ENCODE peak calls at places on chromosomes 5 and 9, in six cellular contexts. F is midbrain, E is left cardiac atrium, M is amygdala, L is Calu3, I is NCI-H1105 treated with DMSO at 0.1 percent for 48 hours. G is an unnamed sample.

GRCh38 chr5:127351418-127351817 is 60.8 kb downstream of the MEGF10 start:
- DNase-seq in M (no peak), E (no peak), F (no peak), I (no peak), L (no peak), G (no peak)

GRCh38 chr9:108473209-108474112 is 382.3 kb downstream of the ACTL7B start:
- DNase-seq in E (peak), I (peak), M (no peak), F (no peak), L (no peak), G (no peak)

GRCh38 chr5:33641722-33642505 is 201.1 kb downstream of the TARS1 start:
- DNase-seq in F (no peak), M (no peak), L (no peak), I (no peak), E (no peak), G (no peak)

GRCh38 chr9:34385561-34386230 is 9.0 kb upstream of the MYORG start:
- DNase-seq in F (no peak), L (no peak), M (no peak), E (no peak), I (no peak), G (no peak)

GRCh38 chr5:137061382-137061781 is 437.7 kb downstream of the SPOCK1 start:
- DNase-seq in M (no peak), L (no peak), E (no peak), I (no peak), F (no peak), G (no peak)

GRCh38 chr9:77883846-77884771 is 147.5 kb downstream of the GNAQ start:
- DNase-seq in L (no peak), I (no peak), F (no peak), E (no peak), M (no peak), G (no peak)

GRCh38 chr5:66520854-66521253 is 75.3 kb upstream of the MAST4 start:
- DNase-seq in L (no peak), F (no peak), E (no peak), I (no peak), M (no peak), G (no peak)

GRCh38 chr9:136261686-136262430 is 16.2 kb upstream of the QSOX2 start:
- DNase-seq in M (no peak), L (no peak), E (no peak), F (no peak), I (no peak), G (no peak)

GRCh38 chr5:77663081-77663863 is 24.8 kb upstream of the OTP start:
- DNase-seq in I (peak), L (no peak), E (no peak), F (no peak), M (no peak), G (peak)

GRCh38 chr9:96441798-96442445 is 8.0 kb upstream of the HABP4 start:
- DNase-seq in M (no peak), I (peak), E (no peak), F (no peak), L (peak), G (no peak)

GRCh38 chr9:93020785-93021670 is 37.5 kb upstream of the SUSD3 start:
- DNase-seq in I (no peak), M (no peak), F (no peak), E (no peak), L (no peak), G (no peak)

GRCh38 chr5:57538341-57538955 is 55.8 kb upstream of the ACTBL2 start:
- DNase-seq in I (no peak), L (no peak), M (no peak), E (no peak), F (peak), G (no peak)

GRCh38 chr9:81002920-81003319 is 686.4 kb downstream of the TLE1 start:
- DNase-seq in L (no peak), F (no peak), I (no peak), E (no peak), M (no peak), G (no peak)

GRCh38 chr9:136658849-136659535 is 3.7 kb upstream of the EGFL7 start:
- DNase-seq in F (no peak), L (no peak), M (no peak), I (no peak), E (no peak), G (peak)

GRCh38 chr9:126696091-126696763 is 82.5 kb downstream of the LMX1B start:
- DNase-seq in L (no peak), M (no peak), I (no peak), E (no peak), F (no peak), G (no peak)

GRCh38 chr9:89425921-89426388 is 72.0 kb downstream of the SEMA4D start:
- DNase-seq in F (peak), E (no peak), L (no peak), I (no peak), M (no peak), G (no peak)

GRCh38 chr5:172953776-172954189 is 5.4 kb upstream of the RPL26L1 start:
- DNase-seq in L (no peak), F (no peak), I (no peak), E (no peak), M (no peak), G (no peak)

GRCh38 chr5:10548418-10549122 is 15.3 kb upstream of the ANKRD33B start:
- DNase-seq in I (no peak), F (no peak), L (no peak), M (no peak), E (no peak), G (no peak)

GRCh38 chr9:74570879-74571512 is 73.9 kb downstream of the RORB start:
- DNase-seq in M (no peak), F (peak), I (peak), E (no peak), L (peak), G (no peak)

GRCh38 chr5:54894957-54895815 is 90.2 kb downstream of the ESM1 start:
- DNase-seq in F (no peak), I (no peak), E (no peak), M (no peak), L (no peak), G (no peak)

GRCh38 chr9:70043689-70044449 is at the start of gene MAMDC2:
- DNase-seq in M (no peak), E (peak), F (peak), L (peak), I (no peak), G (peak)

GRCh38 chr9:80492221-80492620 is 920.5 kb downstream of the TLE4 start:
- DNase-seq in E (peak), L (peak), I (peak), F (no peak), M (no peak), G (peak)

GRCh38 chr9:132572921-132573320 is 9.5 kb upstream of the BARHL1 start:
- DNase-seq in M (no peak), I (no peak), E (no peak), F (no peak), L (peak), G (no peak)

GRCh38 chr5:10543585-10544040 is 20.3 kb upstream of the ANKRD33B start:
- DNase-seq in F (no peak), L (no peak), M (no peak), E (no peak), I (no peak), G (no peak)

GRCh38 chr5:54573783-54574485 is 56.4 kb downstream of the SNX18 start:
- DNase-seq in I (no peak), L (no peak), M (no peak), F (no peak), E (no peak), G (no peak)

GRCh38 chr5:78364005-78364404 is 3.6 kb downstream of the SCAMP1 start:
- DNase-seq in M (no peak), L (no peak), I (no peak), F (no peak), E (no peak), G (no peak)

GRCh38 chr5:132103969-132104391 is 30.4 kb downstream of the CSF2 start:
- DNase-seq in I (no peak), M (no peak), F (no peak), L (no peak), E (no peak), G (no peak)

GRCh38 chr9:87581513-87581912 is 83.8 kb downstream of the DAPK1 start:
- DNase-seq in I (no peak), E (no peak), M (no peak), F (no peak), L (no peak), G (no peak)

GRCh38 chr5:43694027-43694426 is 91.0 kb downstream of the NNT start:
- DNase-seq in F (no peak), M (no peak), E (no peak), L (no peak), I (no peak), G (no peak)

GRCh38 chr5:149775785-149776184 is 45.7 kb downstream of the PPARGC1B start:
- DNase-seq in L (peak), I (no peak), M (no peak), F (no peak), E (no peak), G (no peak)

GRCh38 chr5:113965225-113965624 is 396.6 kb upstream of the KCNN2 start:
- DNase-seq in L (no peak), F (no peak), M (no peak), E (no peak), I (no peak), G (no peak)

GRCh38 chr5:55904152-55904551 is 53.0 kb downstream of the IL31RA start:
- DNase-seq in F (peak), M (no peak), E (peak), L (no peak), I (no peak), G (no peak)

GRCh38 chr5:147558131-147558730 is 48.4 kb upstream of the DPYSL3 start:
- DNase-seq in I (no peak), F (no peak), M (no peak), E (no peak), L (no peak), G (no peak)

GRCh38 chr5:119897537-119898370 is 268.4 kb downstream of the FAM170A start:
- DNase-seq in M (no peak), L (no peak), E (no peak), I (no peak), F (no peak), G (no peak)

GRCh38 chr5:73443725-73444498 is 4.7 kb downstream of the FOXD1 start:
- DNase-seq in E (no peak), I (no peak), L (no peak), M (no peak), F (no peak), G (no peak)

GRCh38 chr5:157543825-157544622 is 31.6 kb downstream of the ADAM19 start:
- DNase-seq in M (no peak), F (no peak), L (no peak), E (no peak), I (peak), G (no peak)

GRCh38 chr5:163893301-163893700 is 387.9 kb downstream of the MAT2B start:
- DNase-seq in L (no peak), M (no peak), E (no peak), I (no peak), F (no peak), G (no peak)

G was measured in heart right ventricle.